ENCODE peak calls at places on chromosome 2, in eight cellular contexts. One of them, this sample, is unnamed.

GRCh38 chr2:241788572-241788971 is 11.9 kb downstream of the GAL3ST2 start:
- DNase-seq in stomach: no peak
- DNase-seq in upper lobe of right lung: no peak
- DNase-seq in GM23338: no peak
- DNase-seq in breast epithelium: peak; percentile 8
- DNase-seq in CD8-positive, alpha-beta T cell: no peak
- DNase-seq in PC-9: no peak
- DNase-seq in dorsolateral prefrontal cortex: no peak
- DNase-seq in this sample: no peak

GRCh38 chr2:102703748-102704147 is 58.1 kb upstream of the TMEM182 start:
- DNase-seq in stomach: no peak
- DNase-seq in upper lobe of right lung: no peak
- DNase-seq in GM23338: peak; percentile 60
- DNase-seq in breast epithelium: no peak
- DNase-seq in CD8-positive, alpha-beta T cell: no peak
- DNase-seq in PC-9: no peak
- DNase-seq in dorsolateral prefrontal cortex: no peak
- DNase-seq in this sample: peak; percentile 17

GRCh38 chr2:74405994-74406583 is 15.3 kb downstream of the C2orf81 start:
- DNase-seq in stomach: no peak
- DNase-seq in upper lobe of right lung: no peak
- DNase-seq in GM23338: no peak
- DNase-seq in breast epithelium: no peak
- DNase-seq in CD8-positive, alpha-beta T cell: no peak
- DNase-seq in PC-9: no peak
- DNase-seq in dorsolateral prefrontal cortex: no peak
- DNase-seq in this sample: no peak

GRCh38 chr2:32136097-32136496 is 29.6 kb upstream of the SLC30A6 start:
- DNase-seq in stomach: no peak
- DNase-seq in upper lobe of right lung: no peak
- DNase-seq in GM23338: no peak
- DNase-seq in breast epithelium: no peak
- DNase-seq in CD8-positive, alpha-beta T cell: no peak
- DNase-seq in PC-9: no peak
- DNase-seq in dorsolateral prefrontal cortex: no peak
- DNase-seq in this sample: no peak

GRCh38 chr2:108847000-108847399 is 60.4 kb downstream of the CCDC138 start:
- DNase-seq in stomach: no peak
- DNase-seq in upper lobe of right lung: no peak
- DNase-seq in GM23338: no peak
- DNase-seq in breast epithelium: no peak
- DNase-seq in CD8-positive, alpha-beta T cell: no peak
- DNase-seq in PC-9: no peak
- DNase-seq in dorsolateral prefrontal cortex: no peak
- DNase-seq in this sample: no peak

GRCh38 chr2:111702119-111702808 is 181.7 kb downstream of the ANAPC1 start:
- DNase-seq in stomach: peak; percentile 43
- DNase-seq in upper lobe of right lung: no peak
- DNase-seq in GM23338: peak; percentile 86
- DNase-seq in breast epithelium: no peak
- DNase-seq in CD8-positive, alpha-beta T cell: peak; percentile 15
- DNase-seq in PC-9: peak; percentile 26
- DNase-seq in dorsolateral prefrontal cortex: no peak
- DNase-seq in this sample: no peak

GRCh38 chr2:226999676-227000075 is 163.8 kb downstream of the RHBDD1 start:
- DNase-seq in stomach: no peak
- DNase-seq in upper lobe of right lung: no peak
- DNase-seq in GM23338: no peak
- DNase-seq in breast epithelium: no peak
- DNase-seq in CD8-positive, alpha-beta T cell: no peak
- DNase-seq in PC-9: no peak
- DNase-seq in dorsolateral prefrontal cortex: no peak
- DNase-seq in this sample: no peak

GRCh38 chr2:234142530-234142929 is 92.0 kb downstream of the SPP2 start:
- DNase-seq in stomach: no peak
- DNase-seq in upper lobe of right lung: no peak
- DNase-seq in GM23338: no peak
- DNase-seq in breast epithelium: no peak
- DNase-seq in CD8-positive, alpha-beta T cell: no peak
- DNase-seq in PC-9: no peak
- DNase-seq in dorsolateral prefrontal cortex: no peak
- DNase-seq in this sample: no peak

GRCh38 chr2:213806125-213806726 is 522.0 kb downstream of the SPAG16 start:
- DNase-seq in stomach: no peak
- DNase-seq in upper lobe of right lung: no peak
- DNase-seq in GM23338: peak; percentile 17
- DNase-seq in breast epithelium: no peak
- DNase-seq in CD8-positive, alpha-beta T cell: no peak
- DNase-seq in PC-9: no peak
- DNase-seq in dorsolateral prefrontal cortex: no peak
- DNase-seq in this sample: no peak

GRCh38 chr2:102114290-102114721 is 28.2 kb upstream of the IL1R1 start:
- DNase-seq in stomach: no peak
- DNase-seq in upper lobe of right lung: no peak
- DNase-seq in GM23338: no peak
- DNase-seq in breast epithelium: no peak
- DNase-seq in CD8-positive, alpha-beta T cell: no peak
- DNase-seq in PC-9: no peak
- DNase-seq in dorsolateral prefrontal cortex: no peak
- DNase-seq in this sample: no peak

GRCh38 chr2:157625311-157625710 is 3.4 kb downstream of the ACVR1C start:
- DNase-seq in stomach: no peak
- DNase-seq in upper lobe of right lung: no peak
- DNase-seq in GM23338: no peak
- DNase-seq in breast epithelium: no peak
- DNase-seq in CD8-positive, alpha-beta T cell: no peak
- DNase-seq in PC-9: no peak
- DNase-seq in dorsolateral prefrontal cortex: no peak
- DNase-seq in this sample: no peak

GRCh38 chr2:17646096-17646554 is 105.6 kb downstream of the VSNL1 start:
- DNase-seq in stomach: peak; percentile 42
- DNase-seq in upper lobe of right lung: no peak
- DNase-seq in GM23338: peak; percentile 80
- DNase-seq in breast epithelium: peak; percentile 35
- DNase-seq in CD8-positive, alpha-beta T cell: peak; percentile 8
- DNase-seq in PC-9: peak; percentile 32
- DNase-seq in dorsolateral prefrontal cortex: no peak
- DNase-seq in this sample: peak; percentile 41

GRCh38 chr2:216205486-216205885 is 96.3 kb downstream of the XRCC5 start:
- DNase-seq in stomach: no peak
- DNase-seq in upper lobe of right lung: no peak
- DNase-seq in GM23338: no peak
- DNase-seq in breast epithelium: no peak
- DNase-seq in CD8-positive, alpha-beta T cell: no peak
- DNase-seq in PC-9: no peak
- DNase-seq in dorsolateral prefrontal cortex: no peak
- DNase-seq in this sample: no peak

GRCh38 chr2:54381293-54381692 is 74.8 kb upstream of the SPTBN1 start:
- DNase-seq in stomach: no peak
- DNase-seq in upper lobe of right lung: no peak
- DNase-seq in GM23338: no peak
- DNase-seq in breast epithelium: no peak
- DNase-seq in CD8-positive, alpha-beta T cell: no peak
- DNase-seq in PC-9: no peak
- DNase-seq in dorsolateral prefrontal cortex: no peak
- DNase-seq in this sample: no peak

GRCh38 chr2:95379616-95379925 is 22.9 kb upstream of the FAHD2A start:
- DNase-seq in stomach: no peak
- DNase-seq in upper lobe of right lung: no peak
- DNase-seq in GM23338: peak; percentile 83
- DNase-seq in breast epithelium: no peak
- DNase-seq in CD8-positive, alpha-beta T cell: no peak
- DNase-seq in PC-9: no peak
- DNase-seq in dorsolateral prefrontal cortex: no peak
- DNase-seq in this sample: no peak

GRCh38 chr2:218732052-218732760 is 21.6 kb downstream of the TTLL4 start:
- DNase-seq in stomach: no peak
- DNase-seq in upper lobe of right lung: no peak
- DNase-seq in GM23338: no peak
- DNase-seq in breast epithelium: no peak
- DNase-seq in CD8-positive, alpha-beta T cell: no peak
- DNase-seq in PC-9: no peak
- DNase-seq in dorsolateral prefrontal cortex: no peak
- DNase-seq in this sample: no peak

GRCh38 chr2:190404487-190404886 is 3.7 kb upstream of the MFSD6 start:
- DNase-seq in stomach: no peak
- DNase-seq in upper lobe of right lung: no peak
- DNase-seq in GM23338: no peak
- DNase-seq in breast epithelium: no peak
- DNase-seq in CD8-positive, alpha-beta T cell: no peak
- DNase-seq in PC-9: peak; percentile 3
- DNase-seq in dorsolateral prefrontal cortex: no peak
- DNase-seq in this sample: no peak

GRCh38 chr2:33153008-33153407 is 206.3 kb downstream of the LTBP1 start:
- DNase-seq in stomach: no peak
- DNase-seq in upper lobe of right lung: no peak
- DNase-seq in GM23338: no peak
- DNase-seq in breast epithelium: no peak
- DNase-seq in CD8-positive, alpha-beta T cell: no peak
- DNase-seq in PC-9: no peak
- DNase-seq in dorsolateral prefrontal cortex: no peak
- DNase-seq in this sample: no peak

GRCh38 chr2:8743261-8743660 is 61.4 kb downstream of the ID2 start:
- DNase-seq in stomach: no peak
- DNase-seq in upper lobe of right lung: no peak
- DNase-seq in GM23338: no peak
- DNase-seq in breast epithelium: no peak
- DNase-seq in CD8-positive, alpha-beta T cell: no peak
- DNase-seq in PC-9: no peak
- DNase-seq in dorsolateral prefrontal cortex: no peak
- DNase-seq in this sample: no peak

GRCh38 chr2:199111461-199111860 is 346.3 kb downstream of the SATB2 start:
- DNase-seq in stomach: no peak
- DNase-seq in upper lobe of right lung: no peak
- DNase-seq in GM23338: no peak
- DNase-seq in breast epithelium: no peak
- DNase-seq in CD8-positive, alpha-beta T cell: no peak
- DNase-seq in PC-9: no peak
- DNase-seq in dorsolateral prefrontal cortex: no peak
- DNase-seq in this sample: no peak

GRCh38 chr2:130347220-130347925 is 4.7 kb downstream of the IMP4 start:
- DNase-seq in stomach: no peak
- DNase-seq in upper lobe of right lung: no peak
- DNase-seq in GM23338: no peak
- DNase-seq in breast epithelium: no peak
- DNase-seq in CD8-positive, alpha-beta T cell: no peak
- DNase-seq in PC-9: no peak
- DNase-seq in dorsolateral prefrontal cortex: no peak
- DNase-seq in this sample: no peak

DNA sequence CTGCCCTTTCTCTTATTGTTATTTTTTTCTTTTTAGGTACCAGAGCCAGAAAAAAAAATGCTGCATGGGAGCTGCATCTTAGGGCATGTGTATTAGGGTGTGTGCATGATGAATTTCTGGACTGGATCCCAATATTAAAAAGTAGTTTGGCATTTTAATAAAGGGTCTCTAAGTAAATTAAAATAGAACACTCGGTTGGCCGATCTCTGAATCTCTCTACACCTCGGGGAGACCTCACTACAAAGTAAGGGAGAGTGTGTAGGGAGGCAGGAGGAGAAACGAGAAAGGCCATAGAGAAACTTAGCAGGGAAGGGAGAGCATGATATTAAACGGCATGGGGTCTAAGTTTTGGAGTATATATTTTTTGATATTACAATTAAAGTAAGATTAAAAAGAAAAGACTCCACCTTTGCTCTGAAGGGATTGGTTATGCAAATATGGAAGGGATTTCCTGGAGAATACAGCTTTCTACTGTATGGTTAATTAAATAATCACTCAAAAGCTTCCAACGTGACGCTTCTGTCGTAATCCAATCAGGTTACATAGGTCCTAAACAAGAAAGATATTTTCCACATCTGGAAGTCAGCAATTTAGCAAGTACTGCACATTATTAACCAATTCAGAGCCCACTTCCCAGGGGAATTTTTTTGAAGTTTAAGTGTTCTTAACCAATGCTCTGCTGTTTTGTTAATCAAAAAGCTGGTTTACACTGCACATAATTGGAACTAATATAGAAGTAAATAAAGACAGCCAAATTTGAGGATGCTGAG is 984 bp upstream of the ZEB2 start:
- DNase-seq in stomach: no peak
- DNase-seq in upper lobe of right lung: no peak
- DNase-seq in GM23338: no peak
- DNase-seq in breast epithelium: no peak
- DNase-seq in CD8-positive, alpha-beta T cell: no peak
- DNase-seq in PC-9: no peak
- DNase-seq in dorsolateral prefrontal cortex: no peak
- DNase-seq in this sample: no peak
- H3K27ac ChIP-seq in stomach: peak overlapping the region; percentile 95
- H3K27ac ChIP-seq in upper lobe of right lung: peak overlapping the region; percentile 89
- H3K27ac ChIP-seq in GM23338: no peak overlapping the region
- H3K27ac ChIP-seq in breast epithelium: peak overlapping the region; percentile 78
- H3K27ac ChIP-seq in CD8-positive, alpha-beta T cell: no peak overlapping the region
- H3K27ac ChIP-seq in PC-9: no peak overlapping the region
- H3K27ac ChIP-seq in dorsolateral prefrontal cortex: peak overlapping the region; percentile 100
- H3K27ac ChIP-seq in this sample: peak overlapping the region; percentile 79

GRCh38 chr2:219916761-219917160 is 289.3 kb downstream of the SLC4A3 start:
- DNase-seq in stomach: no peak
- DNase-seq in upper lobe of right lung: no peak
- DNase-seq in GM23338: no peak
- DNase-seq in breast epithelium: no peak
- DNase-seq in CD8-positive, alpha-beta T cell: no peak
- DNase-seq in PC-9: no peak
- DNase-seq in dorsolateral prefrontal cortex: no peak
- DNase-seq in this sample: no peak
- H3K27ac ChIP-seq in stomach: no peak overlapping the region
- H3K27ac ChIP-seq in upper lobe of right lung: no peak overlapping the region
- H3K27ac ChIP-seq in GM23338: no peak overlapping the region
- H3K27ac ChIP-seq in breast epithelium: no peak overlapping the region
- H3K27ac ChIP-seq in CD8-positive, alpha-beta T cell: no peak overlapping the region
- H3K27ac ChIP-seq in PC-9: no peak overlapping the region
- H3K27ac ChIP-seq in dorsolateral prefrontal cortex: no peak overlapping the region
- H3K27ac ChIP-seq in this sample: no peak overlapping the region

DNA sequence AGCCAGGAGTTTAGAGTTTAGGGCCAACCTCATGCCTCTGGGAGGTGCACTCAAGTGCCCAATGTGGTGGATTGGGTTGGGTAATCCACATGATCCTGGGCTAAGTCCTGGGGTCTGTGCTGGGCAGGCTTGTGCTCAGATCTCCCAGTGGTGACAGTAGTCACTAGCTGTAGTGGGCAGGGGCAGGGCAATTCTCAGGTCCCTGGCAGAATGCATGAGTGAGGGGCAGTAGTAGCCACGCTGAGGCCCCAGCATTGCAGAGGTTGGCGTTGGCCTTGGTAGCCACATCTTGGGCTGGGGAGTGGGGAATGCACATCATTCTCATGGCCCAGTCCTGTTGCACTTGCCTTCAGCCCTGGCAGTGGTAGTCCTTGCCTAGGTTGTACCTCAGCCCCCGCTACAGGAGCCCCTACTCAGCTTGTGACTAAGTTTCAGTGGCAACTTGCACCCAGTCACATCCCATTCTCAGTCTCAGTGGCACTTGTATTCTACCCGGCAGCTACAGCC is 269.9 kb downstream of the GULP1 start:
- DNase-seq in stomach: no peak
- DNase-seq in upper lobe of right lung: no peak
- DNase-seq in GM23338: no peak
- DNase-seq in breast epithelium: no peak
- DNase-seq in CD8-positive, alpha-beta T cell: no peak
- DNase-seq in PC-9: no peak
- DNase-seq in dorsolateral prefrontal cortex: no peak
- DNase-seq in this sample: no peak
- H3K27ac ChIP-seq in stomach: no peak overlapping the region
- H3K27ac ChIP-seq in upper lobe of right lung: no peak overlapping the region
- H3K27ac ChIP-seq in GM23338: no peak overlapping the region
- H3K27ac ChIP-seq in breast epithelium: no peak overlapping the region
- H3K27ac ChIP-seq in CD8-positive, alpha-beta T cell: no peak overlapping the region
- H3K27ac ChIP-seq in PC-9: no peak overlapping the region
- H3K27ac ChIP-seq in dorsolateral prefrontal cortex: no peak overlapping the region
- H3K27ac ChIP-seq in this sample: no peak overlapping the region

GRCh38 chr2:40103590-40103989 is 324.5 kb upstream of the THUMPD2 start:
- DNase-seq in stomach: no peak
- DNase-seq in upper lobe of right lung: no peak
- DNase-seq in GM23338: no peak
- DNase-seq in breast epithelium: no peak
- DNase-seq in CD8-positive, alpha-beta T cell: no peak
- DNase-seq in PC-9: no peak
- DNase-seq in dorsolateral prefrontal cortex: no peak
- DNase-seq in this sample: no peak
- H3K27ac ChIP-seq in stomach: peak overlapping the region; percentile 11
- H3K27ac ChIP-seq in upper lobe of right lung: no peak overlapping the region
- H3K27ac ChIP-seq in GM23338: no peak overlapping the region
- H3K27ac ChIP-seq in breast epithelium: no peak overlapping the region
- H3K27ac ChIP-seq in CD8-positive, alpha-beta T cell: no peak overlapping the region
- H3K27ac ChIP-seq in PC-9: no peak overlapping the region
- H3K27ac ChIP-seq in dorsolateral prefrontal cortex: no peak overlapping the region
- H3K27ac ChIP-seq in this sample: no peak overlapping the region